ENCODE peak calls at places on chromosomes 4 and X, in five cellular contexts. One of them, this sample, is unnamed.

GRCh38 chr4:138938371-138938699 is 77.2 kb upstream of the NOCT start:
- DNase-seq in CD8-positive, alpha-beta memory T cell: no peak
- DNase-seq in breast epithelium: no peak
- DNase-seq in mesendoderm: peak; percentile 68
- DNase-seq in tibial nerve: no peak
- DNase-seq in this sample: no peak

GRCh38 chr4:8906668-8906970 is 35.0 kb upstream of the HMX1 start:
- DNase-seq in CD8-positive, alpha-beta memory T cell: no peak
- DNase-seq in breast epithelium: no peak
- DNase-seq in mesendoderm: no peak
- DNase-seq in tibial nerve: no peak
- DNase-seq in this sample: peak; percentile 16

GRCh38 chrX:139201924-139202323 is 328.6 kb upstream of the F9 start:
- DNase-seq in CD8-positive, alpha-beta memory T cell: no peak
- DNase-seq in breast epithelium: no peak
- DNase-seq in mesendoderm: no peak
- DNase-seq in tibial nerve: no peak
- DNase-seq in this sample: no peak

GRCh38 chr4:76987153-76987562 is 37.6 kb downstream of the SEPTIN11 start:
- DNase-seq in CD8-positive, alpha-beta memory T cell: no peak
- DNase-seq in breast epithelium: no peak
- DNase-seq in mesendoderm: peak; percentile 79
- DNase-seq in tibial nerve: no peak
- DNase-seq in this sample: no peak

GRCh38 chr4:48985976-48986653 is at the start of gene CWH43:
- DNase-seq in CD8-positive, alpha-beta memory T cell: no peak
- DNase-seq in breast epithelium: no peak
- DNase-seq in mesendoderm: peak; percentile 53
- DNase-seq in tibial nerve: no peak
- DNase-seq in this sample: no peak

GRCh38 chr4:4854649-4855292 is 4.7 kb upstream of the MSX1 start:
- DNase-seq in CD8-positive, alpha-beta memory T cell: no peak
- DNase-seq in breast epithelium: no peak
- DNase-seq in mesendoderm: peak; percentile 67
- DNase-seq in tibial nerve: no peak
- DNase-seq in this sample: no peak

GRCh38 chr4:158805628-158806471 is 37.0 kb downstream of the FNIP2 start:
- DNase-seq in CD8-positive, alpha-beta memory T cell: no peak
- DNase-seq in breast epithelium: peak; percentile 22
- DNase-seq in mesendoderm: no peak
- DNase-seq in tibial nerve: peak; percentile 48
- DNase-seq in this sample: no peak

GRCh38 chr4:133921280-133922195 is 280.1 kb downstream of the PABPC4L start:
- DNase-seq in CD8-positive, alpha-beta memory T cell: no peak
- DNase-seq in breast epithelium: no peak
- DNase-seq in mesendoderm: peak; percentile 76
- DNase-seq in tibial nerve: no peak
- DNase-seq in this sample: no peak

GRCh38 chr4:95107635-95108034 is 349.9 kb downstream of the BMPR1B start:
- DNase-seq in CD8-positive, alpha-beta memory T cell: no peak
- DNase-seq in breast epithelium: no peak
- DNase-seq in mesendoderm: no peak
- DNase-seq in tibial nerve: peak; percentile 18
- DNase-seq in this sample: no peak

GRCh38 chr4:84031401-84031800 is 467.7 kb downstream of the NKX6-1 start:
- DNase-seq in CD8-positive, alpha-beta memory T cell: no peak
- DNase-seq in breast epithelium: no peak
- DNase-seq in mesendoderm: no peak
- DNase-seq in tibial nerve: no peak
- DNase-seq in this sample: no peak

GRCh38 chrX:71100581-71101505 is 5.2 kb downstream of the FOXO4 start:
- DNase-seq in CD8-positive, alpha-beta memory T cell: no peak
- DNase-seq in breast epithelium: no peak
- DNase-seq in mesendoderm: no peak
- DNase-seq in tibial nerve: no peak
- DNase-seq in this sample: no peak

GRCh38 chr4:128286474-128287158 is 997 bp downstream of the PGRMC2 start:
- DNase-seq in CD8-positive, alpha-beta memory T cell: no peak
- DNase-seq in breast epithelium: no peak
- DNase-seq in mesendoderm: peak; percentile 61
- DNase-seq in tibial nerve: no peak
- DNase-seq in this sample: no peak

GRCh38 chrX:44055638-44056037 is 82.4 kb upstream of the NDP start:
- DNase-seq in CD8-positive, alpha-beta memory T cell: no peak
- DNase-seq in breast epithelium: no peak
- DNase-seq in mesendoderm: no peak
- DNase-seq in tibial nerve: no peak
- DNase-seq in this sample: no peak

GRCh38 chrX:44382871-44383270 is 39.4 kb upstream of the EFHC2 start:
- DNase-seq in CD8-positive, alpha-beta memory T cell: no peak
- DNase-seq in breast epithelium: no peak
- DNase-seq in mesendoderm: no peak
- DNase-seq in tibial nerve: no peak
- DNase-seq in this sample: no peak

GRCh38 chr4:3421470-3421869 is 20.3 kb upstream of the HGFAC start:
- DNase-seq in CD8-positive, alpha-beta memory T cell: no peak
- DNase-seq in breast epithelium: no peak
- DNase-seq in mesendoderm: no peak
- DNase-seq in tibial nerve: no peak
- DNase-seq in this sample: no peak

GRCh38 chr4:11914406-11914805 is 485.7 kb upstream of the HS3ST1 start:
- DNase-seq in CD8-positive, alpha-beta memory T cell: no peak
- DNase-seq in breast epithelium: no peak
- DNase-seq in mesendoderm: peak; percentile 95
- DNase-seq in tibial nerve: no peak
- DNase-seq in this sample: no peak

GRCh38 chr4:38128478-38129451 is 168.6 kb downstream of the PTTG2 start:
- DNase-seq in CD8-positive, alpha-beta memory T cell: peak; percentile 51
- DNase-seq in breast epithelium: no peak
- DNase-seq in mesendoderm: peak; percentile 76
- DNase-seq in tibial nerve: no peak
- DNase-seq in this sample: no peak

GRCh38 chrX:106698693-106699092 is 27.8 kb upstream of the RNF128 start:
- DNase-seq in CD8-positive, alpha-beta memory T cell: no peak
- DNase-seq in breast epithelium: no peak
- DNase-seq in mesendoderm: no peak
- DNase-seq in tibial nerve: no peak
- DNase-seq in this sample: no peak

GRCh38 chr4:112807083-112807482 is 170.1 kb downstream of the LARP7 start:
- DNase-seq in CD8-positive, alpha-beta memory T cell: no peak
- DNase-seq in breast epithelium: no peak
- DNase-seq in mesendoderm: no peak
- DNase-seq in tibial nerve: no peak
- DNase-seq in this sample: no peak

GRCh38 chr4:139852612-139853269 is 187.1 kb downstream of the MGST2 start:
- DNase-seq in CD8-positive, alpha-beta memory T cell: no peak
- DNase-seq in breast epithelium: no peak
- DNase-seq in mesendoderm: no peak
- DNase-seq in tibial nerve: no peak
- DNase-seq in this sample: no peak

GRCh38 chr4:158025131-158025530 is 147.7 kb downstream of the GASK1B start:
- DNase-seq in CD8-positive, alpha-beta memory T cell: no peak
- DNase-seq in breast epithelium: no peak
- DNase-seq in mesendoderm: no peak
- DNase-seq in tibial nerve: no peak
- DNase-seq in this sample: no peak

GRCh38 chr4:44447563-44448504 is 775 bp downstream of the KCTD8 start:
- DNase-seq in CD8-positive, alpha-beta memory T cell: no peak
- DNase-seq in breast epithelium: no peak
- DNase-seq in mesendoderm: peak; percentile 85
- DNase-seq in tibial nerve: no peak
- DNase-seq in this sample: peak; percentile 75

DNA sequence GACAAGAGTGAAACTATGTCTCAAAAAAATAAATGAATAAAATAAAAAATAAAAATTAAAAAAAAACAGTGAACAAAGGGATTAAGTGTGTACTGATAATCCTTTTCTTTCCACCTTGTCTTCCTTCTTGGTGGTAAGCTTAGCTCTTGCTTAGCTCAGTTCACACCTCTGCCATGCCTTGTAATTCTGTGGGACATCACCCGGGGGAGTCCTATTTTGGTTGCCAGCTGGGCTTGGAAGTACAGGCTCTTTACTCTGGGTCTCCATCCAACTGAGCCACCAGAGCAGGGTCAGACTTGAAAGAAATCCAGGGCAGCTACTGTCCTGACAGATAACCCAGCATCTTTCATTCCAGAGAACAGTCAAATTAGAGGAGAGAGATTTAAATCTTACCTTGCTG is 204.2 kb upstream of the TEX13A start:
- DNase-seq in CD8-positive, alpha-beta memory T cell: no peak
- DNase-seq in breast epithelium: no peak
- DNase-seq in mesendoderm: peak; percentile 45
- DNase-seq in tibial nerve: no peak
- DNase-seq in this sample: no peak
- H3K4me3 ChIP-seq in CD8-positive, alpha-beta memory T cell: no peak overlapping the region
- H3K4me3 ChIP-seq in breast epithelium: no peak overlapping the region
- H3K4me3 ChIP-seq in mesendoderm: no peak overlapping the region
- H3K4me3 ChIP-seq in tibial nerve: no peak overlapping the region
- H3K4me3 ChIP-seq in this sample: no peak overlapping the region

GRCh38 chr4:6892190-6892908 is 17.3 kb upstream of the TBC1D14 start:
- DNase-seq in CD8-positive, alpha-beta memory T cell: no peak
- DNase-seq in breast epithelium: no peak
- DNase-seq in mesendoderm: peak; percentile 39
- DNase-seq in tibial nerve: peak; percentile 23
- DNase-seq in this sample: peak; percentile 26
- H3K4me3 ChIP-seq in CD8-positive, alpha-beta memory T cell: peak overlapping the region; percentile 41
- H3K4me3 ChIP-seq in breast epithelium: peak overlapping the region; percentile 6
- H3K4me3 ChIP-seq in mesendoderm: no peak overlapping the region
- H3K4me3 ChIP-seq in tibial nerve: peak overlapping the region; percentile 12
- H3K4me3 ChIP-seq in this sample: peak overlapping the region; percentile 2

DNA sequence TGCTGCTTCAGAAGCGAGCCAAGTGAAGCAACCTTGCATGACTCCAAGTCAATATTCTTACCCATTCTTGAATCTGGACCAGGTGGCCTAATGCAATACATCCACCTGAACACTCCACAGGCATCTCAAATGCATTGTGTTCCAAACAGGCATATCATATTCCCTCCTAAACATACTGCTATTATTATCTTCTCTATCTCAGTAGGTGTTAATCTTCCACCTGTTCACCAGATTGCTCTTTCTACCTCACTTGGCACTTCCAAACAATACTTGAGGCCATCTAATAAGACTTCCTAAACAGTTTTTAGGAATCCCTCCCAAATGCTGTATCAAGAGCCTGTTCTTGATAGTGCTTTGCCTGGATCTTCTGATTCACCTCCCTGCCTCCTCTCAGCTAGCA is 90.7 kb downstream of the GPRIN3 start:
- DNase-seq in CD8-positive, alpha-beta memory T cell: no peak
- DNase-seq in breast epithelium: no peak
- DNase-seq in mesendoderm: no peak
- DNase-seq in tibial nerve: no peak
- DNase-seq in this sample: no peak
- H3K4me3 ChIP-seq in CD8-positive, alpha-beta memory T cell: no peak overlapping the region
- H3K4me3 ChIP-seq in breast epithelium: no peak overlapping the region
- H3K4me3 ChIP-seq in mesendoderm: no peak overlapping the region
- H3K4me3 ChIP-seq in tibial nerve: no peak overlapping the region
- H3K4me3 ChIP-seq in this sample: no peak overlapping the region

DNA sequence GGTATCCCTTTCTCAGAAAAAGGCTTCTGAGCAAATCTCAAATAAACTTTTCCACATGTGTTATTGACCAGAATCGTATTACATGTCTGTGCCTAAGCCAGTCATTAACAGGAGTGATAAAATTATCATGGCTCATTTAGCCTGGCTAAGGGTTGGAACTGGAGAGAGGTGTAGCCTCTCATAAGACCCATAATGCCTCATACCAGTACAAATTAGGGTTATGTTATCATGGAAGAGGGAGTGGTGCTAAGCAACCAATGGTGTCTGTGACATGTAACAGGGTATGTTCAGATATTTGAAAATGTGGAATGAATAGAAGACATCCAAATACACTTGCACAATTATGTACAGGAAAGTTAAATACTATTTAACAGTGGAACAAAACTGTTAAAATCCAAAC is 99.6 kb upstream of the CCDC160 start:
- DNase-seq in CD8-positive, alpha-beta memory T cell: no peak
- DNase-seq in breast epithelium: no peak
- DNase-seq in mesendoderm: no peak
- DNase-seq in tibial nerve: no peak
- DNase-seq in this sample: no peak
- H3K4me3 ChIP-seq in CD8-positive, alpha-beta memory T cell: no peak overlapping the region
- H3K4me3 ChIP-seq in breast epithelium: no peak overlapping the region
- H3K4me3 ChIP-seq in mesendoderm: no peak overlapping the region
- H3K4me3 ChIP-seq in tibial nerve: no peak overlapping the region
- H3K4me3 ChIP-seq in this sample: no peak overlapping the region

DNA sequence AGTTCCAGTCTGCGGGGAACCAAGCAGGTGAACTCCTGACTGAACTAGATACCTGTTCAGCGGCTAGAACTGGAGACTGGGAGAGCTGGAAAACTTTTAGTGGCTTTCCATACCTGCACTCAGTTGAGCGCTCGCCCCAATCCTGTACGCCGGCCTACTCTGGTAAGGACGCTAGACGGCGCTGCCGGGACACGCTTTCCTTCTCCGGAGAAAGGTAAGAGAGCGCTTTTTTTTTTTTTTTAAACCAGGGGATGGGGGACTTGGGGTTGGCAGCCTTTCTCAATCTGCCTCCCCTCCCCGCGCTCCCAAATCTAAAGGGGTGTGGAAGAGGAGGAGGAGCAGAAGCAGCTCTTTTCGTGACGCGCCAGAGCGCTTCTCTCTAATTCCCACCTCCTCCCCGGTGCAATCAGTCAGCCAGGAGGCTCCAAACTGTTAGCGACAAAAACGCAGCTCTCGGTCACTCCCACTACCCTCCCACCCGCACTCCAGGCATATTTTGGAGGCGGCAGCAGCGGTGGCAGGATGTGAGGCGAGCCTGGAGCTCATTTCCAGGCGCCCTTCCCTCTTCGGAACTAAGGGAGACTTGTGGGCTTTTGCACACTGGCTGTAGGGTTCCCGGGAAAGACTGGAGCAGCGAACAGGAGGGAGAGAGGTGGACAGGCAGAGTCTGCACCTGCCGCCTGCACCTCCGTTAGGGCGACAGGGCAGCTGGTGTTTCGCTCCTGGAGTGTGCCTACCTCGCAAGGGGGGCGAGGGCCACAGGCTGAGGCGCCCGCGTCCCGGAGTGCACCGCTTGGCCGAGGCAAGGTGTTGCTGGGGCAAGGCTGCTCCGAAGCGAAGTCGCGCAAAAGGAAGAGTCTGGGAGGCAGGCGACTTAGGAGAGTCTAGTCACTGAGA is at the start of gene IL1RAPL2:
- DNase-seq in CD8-positive, alpha-beta memory T cell: no peak
- DNase-seq in breast epithelium: peak; percentile 18
- DNase-seq in mesendoderm: peak; percentile 74
- DNase-seq in tibial nerve: no peak
- DNase-seq in this sample: peak; percentile 64
- H3K4me3 ChIP-seq in CD8-positive, alpha-beta memory T cell: no peak within 1 kb of the TSS
- H3K4me3 ChIP-seq in breast epithelium: no peak within 1 kb of the TSS
- H3K4me3 ChIP-seq in mesendoderm: peak within 1 kb of the TSS; percentile 12
- H3K4me3 ChIP-seq in tibial nerve: peak within 1 kb of the TSS; percentile 48
- H3K4me3 ChIP-seq in this sample: peak within 1 kb of the TSS; percentile 7